ENCODE peak calls at places on chromosomes 3 and 15, in six cellular contexts. V is KBM-7; Z is stimulated activated CD4-positive, alpha-beta T cell treated with anti-CD3 and anti-CD28 coated beads, Interleukin-4, amount 100 ng/mL, for 1 hour; W is RPMI7951; A is naive thymus-derived CD8-positive, alpha-beta T cell; C is endothelial cell. I is an unnamed sample.

GRCh38 chr15:72685925-72686794 is at the start of the genes BBS4 and HIGD2B:
- DNase-seq in V (peak), Z (peak), W (peak), A (peak), C (peak), I (peak)

GRCh38 chr15:75836953-75837321 is 6.3 kb upstream of the UBE2Q2 start:
- DNase-seq in V (peak), Z (no peak), W (peak), A (no peak), C (no peak), I (peak)

GRCh38 chr3:194204793-194205065 is 68.8 kb downstream of the HES1 start:
- DNase-seq in V (no peak), Z (no peak), W (no peak), A (no peak), C (no peak), I (no peak)

GRCh38 chr15:58307313-58307961 is 124.4 kb upstream of the LIPC start:
- DNase-seq in V (peak), Z (no peak), W (peak), A (no peak), C (no peak), I (no peak)

GRCh38 chr3:58135712-58136543 is 74.8 kb downstream of the DNASE1L3 start:
- DNase-seq in V (no peak), Z (no peak), W (no peak), A (no peak), C (no peak), I (no peak)

GRCh38 chr3:139355502-139355901 is 11.7 kb downstream of the MRPS22 start:
- DNase-seq in V (no peak), Z (no peak), W (no peak), A (no peak), C (no peak), I (no peak)

GRCh38 chr3:141392018-141392370 is 23.7 kb downstream of the ZBTB38 start:
- DNase-seq in V (no peak), Z (no peak), W (no peak), A (no peak), C (no peak), I (no peak)

GRCh38 chr15:55774113-55774970 is 31.4 kb upstream of the PRTG start:
- DNase-seq in V (peak), Z (peak), W (peak), A (peak), C (peak), I (peak)

GRCh38 chr3:195356151-195357086 is 85.5 kb upstream of the XXYLT1 start:
- DNase-seq in V (no peak), Z (no peak), W (peak), A (no peak), C (no peak), I (no peak)

GRCh38 chr3:73924063-73924462 is 299.3 kb upstream of the PDZRN3 start:
- DNase-seq in V (no peak), Z (no peak), W (no peak), A (no peak), C (no peak), I (no peak)

GRCh38 chr15:70029297-70029701 is 68.4 kb downstream of the TLE3 start:
- DNase-seq in V (no peak), Z (no peak), W (peak), A (no peak), C (no peak), I (no peak)

GRCh38 chr3:187838016-187838535 is 92.8 kb upstream of the BCL6 start:
- DNase-seq in V (no peak), Z (no peak), W (no peak), A (no peak), C (no peak), I (no peak)

GRCh38 chr15:59543721-59544547 is 67.6 kb upstream of the GCNT3 start:
- DNase-seq in V (peak), Z (no peak), W (no peak), A (no peak), C (no peak), I (no peak)